ENCODE peak calls at places on chromosome 18, in eight cellular contexts. One of them, this sample, is unnamed.

GRCh38 chr18:68072744-68073143 is 556.2 kb upstream of the DSEL start:
- DNase-seq in hepatocyte: no peak
- DNase-seq in mammary epithelial cell: no peak
- DNase-seq in PC-3: no peak
- DNase-seq in H1: no peak
- DNase-seq in GM23338: no peak
- DNase-seq in fibroblast of lung: no peak
- DNase-seq in DND-41: no peak
- DNase-seq in this sample: no peak

GRCh38 chr18:33560686-33561370 is 17.2 kb upstream of the ASXL3 start:
- DNase-seq in fibroblast of lung: peak
- DNase-seq in mammary epithelial cell: peak
- DNase-seq in DND-41: peak
- DNase-seq in GM23338: peak
- DNase-seq in PC-3: no peak
- DNase-seq in hepatocyte: peak
- DNase-seq in H1: no peak
- DNase-seq in this sample: no peak

GRCh38 chr18:75244336-75244735 is 33.7 kb downstream of the TSHZ1 start:
- DNase-seq in GM23338: peak
- DNase-seq in fibroblast of lung: no peak
- DNase-seq in DND-41: peak
- DNase-seq in hepatocyte: peak
- DNase-seq in H1: peak
- DNase-seq in mammary epithelial cell: peak
- DNase-seq in PC-3: peak
- DNase-seq in this sample: no peak

GRCh38 chr18:41121116-41121826 is 833.8 kb upstream of the PIK3C3 start:
- DNase-seq in GM23338: no peak
- DNase-seq in hepatocyte: no peak
- DNase-seq in PC-3: peak
- DNase-seq in DND-41: no peak
- DNase-seq in H1: no peak
- DNase-seq in mammary epithelial cell: peak
- DNase-seq in fibroblast of lung: peak
- DNase-seq in this sample: no peak

GRCh38 chr18:35117951-35118411 is 76.8 kb downstream of the MAPRE2 start:
- DNase-seq in DND-41: no peak
- DNase-seq in H1: no peak
- DNase-seq in fibroblast of lung: peak
- DNase-seq in hepatocyte: no peak
- DNase-seq in mammary epithelial cell: no peak
- DNase-seq in GM23338: no peak
- DNase-seq in PC-3: no peak
- DNase-seq in this sample: no peak

GRCh38 chr18:6878881-6879280 is 149.4 kb downstream of the ARHGAP28 start:
- DNase-seq in PC-3: no peak
- DNase-seq in hepatocyte: no peak
- DNase-seq in fibroblast of lung: peak
- DNase-seq in H1: no peak
- DNase-seq in mammary epithelial cell: no peak
- DNase-seq in DND-41: no peak
- DNase-seq in GM23338: peak
- DNase-seq in this sample: no peak

GRCh38 chr18:596288-596881 is 403 bp upstream of the CLUL1 start:
- DNase-seq in DND-41: no peak
- DNase-seq in hepatocyte: peak
- DNase-seq in PC-3: peak
- DNase-seq in H1: peak
- DNase-seq in mammary epithelial cell: peak
- DNase-seq in fibroblast of lung: no peak
- DNase-seq in GM23338: peak
- DNase-seq in this sample: no peak

GRCh38 chr18:79506191-79507075 is 110.7 kb downstream of the NFATC1 start:
- DNase-seq in PC-3: no peak
- DNase-seq in mammary epithelial cell: no peak
- DNase-seq in GM23338: no peak
- DNase-seq in H1: no peak
- DNase-seq in DND-41: no peak
- DNase-seq in hepatocyte: no peak
- DNase-seq in fibroblast of lung: no peak
- DNase-seq in this sample: no peak

GRCh38 chr18:77016133-77016839 is 116.3 kb downstream of the MBP start:
- DNase-seq in hepatocyte: no peak
- DNase-seq in PC-3: no peak
- DNase-seq in fibroblast of lung: no peak
- DNase-seq in mammary epithelial cell: no peak
- DNase-seq in GM23338: no peak
- DNase-seq in DND-41: no peak
- DNase-seq in H1: no peak
- DNase-seq in this sample: no peak

GRCh38 chr18:77016936-77017335 is 115.6 kb downstream of the MBP start:
- DNase-seq in H1: no peak
- DNase-seq in PC-3: no peak
- DNase-seq in fibroblast of lung: no peak
- DNase-seq in GM23338: no peak
- DNase-seq in mammary epithelial cell: no peak
- DNase-seq in hepatocyte: no peak
- DNase-seq in DND-41: no peak
- DNase-seq in this sample: no peak

GRCh38 chr18:77014538-77014937 is 118.0 kb downstream of the MBP start:
- DNase-seq in H1: no peak
- DNase-seq in GM23338: no peak
- DNase-seq in fibroblast of lung: no peak
- DNase-seq in hepatocyte: no peak
- DNase-seq in DND-41: no peak
- DNase-seq in mammary epithelial cell: no peak
- DNase-seq in PC-3: no peak
- DNase-seq in this sample: no peak

GRCh38 chr18:77013777-77014525 is 118.6 kb downstream of the MBP start:
- DNase-seq in hepatocyte: no peak
- DNase-seq in GM23338: no peak
- DNase-seq in mammary epithelial cell: no peak
- DNase-seq in DND-41: no peak
- DNase-seq in H1: no peak
- DNase-seq in PC-3: no peak
- DNase-seq in fibroblast of lung: no peak
- DNase-seq in this sample: no peak

DNA sequence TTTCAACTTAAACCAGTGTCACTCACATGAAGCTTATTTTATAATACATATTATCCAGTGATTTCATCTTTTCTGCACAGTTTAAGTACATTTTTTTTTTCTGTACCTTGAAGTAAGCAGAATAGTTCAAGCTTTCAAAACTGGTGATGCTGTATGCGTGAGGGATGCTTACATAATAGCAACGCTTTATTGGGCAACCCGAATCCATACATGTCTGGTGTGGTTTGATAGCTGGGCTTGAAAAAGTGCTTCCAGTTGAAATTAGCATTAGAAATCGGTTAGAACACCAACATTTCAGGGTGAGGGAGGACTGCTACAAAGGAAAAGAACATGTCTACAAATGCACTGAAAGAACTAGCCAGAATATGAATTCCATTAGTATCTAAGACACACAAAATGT is 117.4 kb downstream of the MBP start:
- DNase-seq in PC-3: no peak
- DNase-seq in mammary epithelial cell: no peak
- DNase-seq in DND-41: no peak
- DNase-seq in GM23338: no peak
- DNase-seq in H1: no peak
- DNase-seq in fibroblast of lung: peak
- DNase-seq in hepatocyte: no peak
- DNase-seq in this sample: no peak
- TF ChIP-seq CTCF in PC-3: no peak
- TF ChIP-seq CTCF in mammary epithelial cell: no peak
- TF ChIP-seq CTCF in DND-41: no peak
- TF ChIP-seq CTCF in GM23338: no peak
- TF ChIP-seq CTCF in H1: no peak
- TF ChIP-seq CTCF in fibroblast of lung: no peak
- TF ChIP-seq CTCF in hepatocyte: no peak
- TF ChIP-seq CTCF in this sample: no peak

GRCh38 chr18:46211816-46212215 is 107.6 kb downstream of the HAUS1 start:
- DNase-seq in H1: no peak
- DNase-seq in hepatocyte: no peak
- DNase-seq in mammary epithelial cell: no peak
- DNase-seq in GM23338: no peak
- DNase-seq in fibroblast of lung: peak
- DNase-seq in DND-41: no peak
- DNase-seq in PC-3: peak
- DNase-seq in this sample: peak

GRCh38 chr18:46215902-46216723 is 111.9 kb downstream of the HAUS1 start:
- DNase-seq in mammary epithelial cell: no peak
- DNase-seq in H1: no peak
- DNase-seq in fibroblast of lung: no peak
- DNase-seq in GM23338: no peak
- DNase-seq in DND-41: no peak
- DNase-seq in hepatocyte: no peak
- DNase-seq in PC-3: no peak
- DNase-seq in this sample: no peak

GRCh38 chr18:46214435-46214834 is 110.2 kb downstream of the HAUS1 start:
- DNase-seq in H1: no peak
- DNase-seq in PC-3: no peak
- DNase-seq in DND-41: no peak
- DNase-seq in mammary epithelial cell: no peak
- DNase-seq in fibroblast of lung: no peak
- DNase-seq in hepatocyte: no peak
- DNase-seq in GM23338: no peak
- DNase-seq in this sample: no peak

GRCh38 chr18:46212398-46212797 is 108.2 kb downstream of the HAUS1 start:
- DNase-seq in fibroblast of lung: no peak
- DNase-seq in PC-3: no peak
- DNase-seq in hepatocyte: no peak
- DNase-seq in GM23338: no peak
- DNase-seq in H1: no peak
- DNase-seq in mammary epithelial cell: no peak
- DNase-seq in DND-41: no peak
- DNase-seq in this sample: no peak

DNA sequence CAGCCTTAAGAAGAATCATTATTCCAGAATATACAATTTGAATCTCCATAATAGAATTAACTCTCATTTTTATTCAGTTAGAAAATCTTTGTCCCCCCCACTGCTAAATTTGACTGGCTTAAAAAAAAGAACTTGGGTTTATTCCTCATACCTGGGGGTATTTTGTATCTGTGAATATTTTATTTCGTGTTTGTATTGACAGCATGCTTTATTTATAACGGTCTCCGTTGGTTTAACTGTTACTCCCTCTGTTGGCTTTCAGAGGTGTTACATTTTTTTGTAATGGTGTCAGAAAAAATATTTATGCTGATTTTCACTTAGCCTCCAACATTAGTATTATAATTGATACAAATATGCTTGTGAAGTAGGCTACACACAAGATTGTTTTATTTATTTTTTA is 109.1 kb downstream of the HAUS1 start:
- DNase-seq in H1: no peak
- DNase-seq in fibroblast of lung: peak
- DNase-seq in PC-3: peak
- DNase-seq in hepatocyte: no peak
- DNase-seq in GM23338: peak
- DNase-seq in mammary epithelial cell: no peak
- DNase-seq in DND-41: no peak
- DNase-seq in this sample: peak
- TF ChIP-seq EZH2 in H1: no peak
- TF ChIP-seq EZH2 in fibroblast of lung: no peak
- TF ChIP-seq EZH2 in PC-3: no peak
- TF ChIP-seq EZH2 in hepatocyte: no peak
- TF ChIP-seq EZH2 in GM23338: no peak
- TF ChIP-seq EZH2 in mammary epithelial cell: no peak
- TF ChIP-seq EZH2 in DND-41: no peak
- TF ChIP-seq EZH2 in this sample: no peak

DNA sequence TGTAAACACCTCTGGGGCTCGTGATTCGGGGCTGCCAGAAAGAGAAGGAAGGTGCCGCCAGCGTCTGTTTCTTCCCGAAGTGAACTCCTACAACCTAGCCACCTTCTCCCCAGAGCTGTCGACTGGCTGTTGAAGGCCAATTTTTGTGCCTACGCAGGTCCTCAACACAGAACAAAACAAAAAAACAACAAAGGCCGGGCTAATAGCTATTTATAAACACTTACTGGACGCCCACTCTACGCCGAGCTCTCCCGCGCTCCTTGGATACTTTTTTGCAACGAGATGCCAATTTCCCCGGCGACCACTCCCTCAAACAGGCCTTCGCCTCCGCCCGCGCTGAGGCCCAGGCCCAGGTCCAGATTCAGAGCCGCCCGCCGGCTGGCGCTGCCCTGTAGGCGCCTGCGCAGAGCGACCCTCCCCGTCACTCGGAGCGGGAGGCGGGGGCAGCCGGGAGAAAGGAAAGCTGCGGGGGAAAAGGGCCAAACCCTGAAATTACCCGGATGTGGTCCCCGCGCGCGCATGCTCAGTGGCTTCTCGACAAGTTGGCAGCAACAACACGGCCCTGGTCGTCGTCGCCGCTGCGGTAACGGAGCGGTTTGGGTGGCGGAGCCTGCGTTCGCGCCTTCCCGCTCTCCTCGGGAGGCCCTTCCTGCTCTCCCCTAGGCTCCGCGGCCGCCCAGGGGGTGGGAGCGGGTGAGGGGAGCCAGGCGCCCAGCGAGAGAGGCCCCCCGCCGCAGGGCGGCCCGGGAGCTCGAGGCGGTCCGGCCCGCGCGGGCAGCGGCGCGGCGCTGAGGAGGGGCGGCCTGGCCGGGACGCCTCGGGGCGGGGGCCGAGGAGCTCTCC is at the start of gene SMAD4:
- DNase-seq in H1: peak
- DNase-seq in fibroblast of lung: peak
- DNase-seq in PC-3: peak
- DNase-seq in DND-41: peak
- DNase-seq in GM23338: peak
- DNase-seq in mammary epithelial cell: peak
- DNase-seq in hepatocyte: peak
- DNase-seq in this sample: peak
- TF ChIP-seq CTCF in H1: no peak
- TF ChIP-seq CTCF in fibroblast of lung: no peak
- TF ChIP-seq CTCF in PC-3: no peak
- TF ChIP-seq CTCF in DND-41: no peak
- TF ChIP-seq CTCF in GM23338: no peak
- TF ChIP-seq CTCF in mammary epithelial cell: no peak
- TF ChIP-seq CTCF in hepatocyte: no peak
- TF ChIP-seq CTCF in this sample: no peak

GRCh38 chr18:13137041-13137938 is 81.3 kb upstream of the LDLRAD4 start:
- DNase-seq in PC-3: no peak
- DNase-seq in H1: no peak
- DNase-seq in GM23338: peak
- DNase-seq in DND-41: peak
- DNase-seq in mammary epithelial cell: no peak
- DNase-seq in hepatocyte: no peak
- DNase-seq in fibroblast of lung: no peak
- DNase-seq in this sample: no peak

GRCh38 chr18:13137939-13138821 is 80.4 kb upstream of the LDLRAD4 start:
- DNase-seq in DND-41: peak
- DNase-seq in mammary epithelial cell: no peak
- DNase-seq in PC-3: peak
- DNase-seq in H1: no peak
- DNase-seq in fibroblast of lung: peak
- DNase-seq in GM23338: peak
- DNase-seq in hepatocyte: no peak
- DNase-seq in this sample: no peak

GRCh38 chr18:13134551-13135401 is 83.8 kb upstream of the LDLRAD4 start:
- DNase-seq in H1: no peak
- DNase-seq in PC-3: no peak
- DNase-seq in mammary epithelial cell: no peak
- DNase-seq in fibroblast of lung: no peak
- DNase-seq in hepatocyte: no peak
- DNase-seq in DND-41: no peak
- DNase-seq in GM23338: no peak
- DNase-seq in this sample: no peak

GRCh38 chr18:13136056-13136688 is 82.4 kb upstream of the LDLRAD4 start:
- DNase-seq in mammary epithelial cell: peak
- DNase-seq in GM23338: no peak
- DNase-seq in hepatocyte: no peak
- DNase-seq in fibroblast of lung: no peak
- DNase-seq in DND-41: peak
- DNase-seq in PC-3: no peak
- DNase-seq in H1: no peak
- DNase-seq in this sample: no peak

DNA sequence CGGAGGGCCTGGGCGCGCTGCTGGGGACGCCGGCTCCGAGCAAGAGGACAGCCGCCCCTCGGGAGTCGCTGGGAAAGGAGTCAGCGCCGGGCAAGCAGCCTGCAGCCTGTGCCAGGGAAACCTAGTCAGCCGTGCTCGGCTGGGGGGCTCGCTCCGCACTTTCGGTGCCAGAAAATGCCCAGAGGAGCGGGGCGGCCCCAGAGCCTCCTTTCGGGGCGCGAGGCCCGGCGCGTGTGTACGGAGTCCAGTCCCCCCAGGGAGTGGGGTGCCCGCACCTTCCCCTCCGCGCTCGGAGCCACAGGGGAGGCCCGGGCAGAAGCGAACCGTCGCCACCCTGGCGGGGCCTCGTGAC is 81.9 kb upstream of the LDLRAD4 start:
- DNase-seq in DND-41: no peak
- DNase-seq in fibroblast of lung: no peak
- DNase-seq in mammary epithelial cell: peak
- DNase-seq in H1: peak
- DNase-seq in hepatocyte: no peak
- DNase-seq in GM23338: peak
- DNase-seq in PC-3: no peak
- DNase-seq in this sample: peak
- TF ChIP-seq EZH2 in DND-41: no peak
- TF ChIP-seq EZH2 in fibroblast of lung: peak
- TF ChIP-seq EZH2 in mammary epithelial cell: no peak
- TF ChIP-seq EZH2 in H1: no peak
- TF ChIP-seq EZH2 in hepatocyte: peak
- TF ChIP-seq EZH2 in GM23338: no peak
- TF ChIP-seq EZH2 in PC-3: no peak
- TF ChIP-seq EZH2 in this sample: no peak

This sample was measured in A673.